ENCODE peak calls at places on chromosomes 1 and 21, in five cellular contexts. One of them, this sample, is unnamed.

GRCh38 chr1:229883504-229884200 is 183.4 kb upstream of the GALNT2 start:
- DNase-seq in A549: no peak
- DNase-seq in adrenal gland: no peak
- DNase-seq in thyroid gland: no peak
- DNase-seq in stomach: no peak
- DNase-seq in this sample: no peak

GRCh38 chr21:34724857-34725195 is 56.0 kb downstream of the CLIC6 start:
- DNase-seq in stomach: no peak
- DNase-seq in thyroid gland: no peak
- DNase-seq in A549: no peak
- DNase-seq in adrenal gland: no peak
- DNase-seq in this sample: no peak

GRCh38 chr21:44438531-44439210 is 16.6 kb upstream of the LRRC3 start:
- DNase-seq in A549: no peak
- DNase-seq in stomach: peak; percentile 81
- DNase-seq in adrenal gland: no peak
- DNase-seq in thyroid gland: peak; percentile 46
- DNase-seq in this sample: peak; percentile 78

GRCh38 chr1:180043785-180044184 is 89.2 kb downstream of the CEP350 start:
- DNase-seq in adrenal gland: no peak
- DNase-seq in thyroid gland: no peak
- DNase-seq in stomach: no peak
- DNase-seq in A549: no peak
- DNase-seq in this sample: no peak

GRCh38 chr1:46725736-46726108 is 6.8 kb upstream of the EFCAB14 start:
- DNase-seq in adrenal gland: no peak
- DNase-seq in thyroid gland: no peak
- DNase-seq in A549: no peak
- DNase-seq in stomach: no peak
- DNase-seq in this sample: no peak

GRCh38 chr1:21292991-21293536 is 2.8 kb upstream of the ECE1 start:
- DNase-seq in stomach: no peak
- DNase-seq in thyroid gland: no peak
- DNase-seq in adrenal gland: no peak
- DNase-seq in A549: no peak
- DNase-seq in this sample: no peak

GRCh38 chr1:114715952-114716303 is 643 bp downstream of the NRAS start:
- DNase-seq in thyroid gland: no peak
- DNase-seq in stomach: no peak
- DNase-seq in A549: no peak
- DNase-seq in adrenal gland: no peak
- DNase-seq in this sample: no peak

GRCh38 chr1:49098866-49099265 is 322.2 kb upstream of the BEND5 start:
- DNase-seq in A549: no peak
- DNase-seq in thyroid gland: no peak
- DNase-seq in adrenal gland: no peak
- DNase-seq in stomach: no peak
- DNase-seq in this sample: no peak

GRCh38 chr1:165747632-165748452 is 20.8 kb downstream of the TMCO1 start:
- DNase-seq in stomach: no peak
- DNase-seq in adrenal gland: no peak
- DNase-seq in A549: no peak
- DNase-seq in thyroid gland: no peak
- DNase-seq in this sample: no peak

GRCh38 chr1:227225715-227226346 is 92.5 kb downstream of the CDC42BPA start:
- DNase-seq in A549: no peak
- DNase-seq in stomach: no peak
- DNase-seq in thyroid gland: peak; percentile 1
- DNase-seq in adrenal gland: no peak
- DNase-seq in this sample: no peak

GRCh38 chr1:10471411-10472219 is 714 bp downstream of the DFFA start:
- DNase-seq in adrenal gland: no peak
- DNase-seq in thyroid gland: no peak
- DNase-seq in A549: no peak
- DNase-seq in stomach: no peak
- DNase-seq in this sample: no peak

GRCh38 chr1:44316231-44316759 is 38.8 kb downstream of the ERI3 start:
- DNase-seq in stomach: no peak
- DNase-seq in thyroid gland: no peak
- DNase-seq in A549: no peak
- DNase-seq in adrenal gland: no peak
- DNase-seq in this sample: no peak

GRCh38 chr1:10765734-10766478 is 30.5 kb downstream of the CASZ1 start:
- DNase-seq in thyroid gland: peak; percentile 75
- DNase-seq in A549: no peak
- DNase-seq in stomach: peak; percentile 87
- DNase-seq in adrenal gland: no peak
- DNase-seq in this sample: peak; percentile 66

GRCh38 chr1:216531308-216532239 is 108.3 kb upstream of the USH2A start:
- DNase-seq in thyroid gland: no peak
- DNase-seq in stomach: no peak
- DNase-seq in adrenal gland: peak; percentile 32
- DNase-seq in A549: no peak
- DNase-seq in this sample: no peak

GRCh38 chr1:63624911-63625310 is 31.7 kb downstream of the PGM1 start:
- DNase-seq in A549: peak; percentile 7
- DNase-seq in stomach: no peak
- DNase-seq in adrenal gland: no peak
- DNase-seq in thyroid gland: no peak
- DNase-seq in this sample: no peak

GRCh38 chr1:227563319-227564201 is at the start of gene ZNF678:
- DNase-seq in thyroid gland: peak; percentile 95
- DNase-seq in adrenal gland: peak; percentile 95
- DNase-seq in stomach: peak; percentile 93
- DNase-seq in A549: peak; percentile 99
- DNase-seq in this sample: peak; percentile 97

GRCh38 chr1:38246955-38247952 is 200.7 kb upstream of the POU3F1 start:
- DNase-seq in adrenal gland: peak; percentile 35
- DNase-seq in thyroid gland: no peak
- DNase-seq in A549: no peak
- DNase-seq in stomach: no peak
- DNase-seq in this sample: no peak

GRCh38 chr1:5658340-5659316 is 333.6 kb downstream of the NPHP4 start:
- DNase-seq in stomach: no peak
- DNase-seq in adrenal gland: no peak
- DNase-seq in A549: no peak
- DNase-seq in thyroid gland: no peak
- DNase-seq in this sample: no peak

GRCh38 chr1:227544067-227544655 is 19.2 kb upstream of the ZNF678 start:
- DNase-seq in A549: no peak
- DNase-seq in thyroid gland: no peak
- DNase-seq in adrenal gland: no peak
- DNase-seq in stomach: no peak
- DNase-seq in this sample: no peak

GRCh38 chr1:70745199-70745598 is 302.4 kb downstream of the PTGER3 start:
- DNase-seq in A549: no peak
- DNase-seq in thyroid gland: no peak
- DNase-seq in stomach: no peak
- DNase-seq in adrenal gland: no peak
- DNase-seq in this sample: no peak

GRCh38 chr1:30752651-30752908 is 5.0 kb downstream of the LAPTM5 start:
- DNase-seq in stomach: no peak
- DNase-seq in A549: no peak
- DNase-seq in thyroid gland: no peak
- DNase-seq in adrenal gland: no peak
- DNase-seq in this sample: no peak

GRCh38 chr1:30750751-30751291 is 6.8 kb downstream of the LAPTM5 start:
- DNase-seq in thyroid gland: no peak
- DNase-seq in adrenal gland: no peak
- DNase-seq in stomach: no peak
- DNase-seq in A549: no peak
- DNase-seq in this sample: no peak

GRCh38 chr1:30749691-30750583 is 7.6 kb downstream of the LAPTM5 start:
- DNase-seq in thyroid gland: no peak
- DNase-seq in A549: no peak
- DNase-seq in adrenal gland: no peak
- DNase-seq in stomach: no peak
- DNase-seq in this sample: no peak

GRCh38 chr1:30753660-30754123 is 3.9 kb downstream of the LAPTM5 start:
- DNase-seq in A549: no peak
- DNase-seq in adrenal gland: no peak
- DNase-seq in stomach: no peak
- DNase-seq in thyroid gland: no peak
- DNase-seq in this sample: no peak

DNA sequence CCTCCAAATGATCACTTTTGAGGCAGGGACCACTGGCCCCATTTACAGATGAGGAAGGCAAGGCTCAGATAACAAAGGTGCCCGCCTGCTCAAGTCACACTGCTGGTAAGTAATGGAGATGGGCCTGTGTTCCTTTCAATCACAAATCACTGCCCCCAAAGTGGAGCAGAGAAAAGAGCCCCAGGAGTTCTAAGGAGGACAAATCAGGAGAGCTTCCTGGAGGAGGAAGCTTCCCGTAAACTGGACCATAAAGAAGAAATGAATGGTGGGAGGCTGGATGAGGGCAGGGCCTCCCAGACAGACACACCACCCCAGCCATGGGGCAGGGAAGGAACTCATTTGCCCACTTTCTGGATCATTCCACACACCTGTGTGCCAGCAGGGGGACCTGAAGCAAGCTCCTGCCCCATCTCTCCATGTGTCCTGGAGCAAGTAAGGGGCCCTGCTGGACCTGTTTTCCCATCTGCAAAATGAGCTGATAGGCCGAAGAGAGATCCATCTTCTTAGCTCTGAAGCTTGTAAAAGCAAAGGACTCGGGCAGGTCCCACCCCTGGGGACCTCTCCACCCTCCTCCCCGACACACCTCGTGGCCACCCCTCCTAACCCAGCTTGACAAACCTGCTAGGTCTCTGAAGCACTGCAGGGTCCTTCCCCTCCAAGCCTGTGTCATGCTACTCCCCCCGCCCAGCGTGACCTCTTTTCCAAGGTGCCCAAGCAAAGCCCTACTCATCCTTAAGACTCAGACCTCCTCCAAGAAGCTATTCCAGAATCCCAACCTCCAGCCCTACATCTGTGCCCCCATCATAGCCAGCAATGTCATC is 5.5 kb downstream of the LAPTM5 start:
- DNase-seq in A549: no peak
- DNase-seq in thyroid gland: no peak
- DNase-seq in stomach: no peak
- DNase-seq in adrenal gland: no peak
- DNase-seq in this sample: no peak
- H3K4me1 ChIP-seq in A549: peaks cover 9% of the 10 kb centered on the region
- H3K4me1 ChIP-seq in thyroid gland: peaks cover 4% of the 10 kb centered on the region
- H3K4me1 ChIP-seq in stomach: peaks cover 59% of the 10 kb centered on the region
- H3K4me1 ChIP-seq in adrenal gland: no peaks in the 10 kb centered on the region
- H3K4me1 ChIP-seq in this sample: no peaks in the 10 kb centered on the region

GRCh38 chr1:92784639-92785500 is at the start of gene EVI5:
- DNase-seq in adrenal gland: peak; percentile 96
- DNase-seq in stomach: peak; percentile 96
- DNase-seq in A549: peak; percentile 77
- DNase-seq in thyroid gland: peak; percentile 96
- DNase-seq in this sample: peak; percentile 96
- TF ChIP-seq POLR2A in adrenal gland: peak; percentile 81
- TF ChIP-seq POLR2A in stomach: no peak
- TF ChIP-seq POLR2A in A549: peak; percentile 77
- TF ChIP-seq POLR2A in thyroid gland: peak; percentile 70
- TF ChIP-seq POLR2A in this sample: peak; percentile 91

DNA sequence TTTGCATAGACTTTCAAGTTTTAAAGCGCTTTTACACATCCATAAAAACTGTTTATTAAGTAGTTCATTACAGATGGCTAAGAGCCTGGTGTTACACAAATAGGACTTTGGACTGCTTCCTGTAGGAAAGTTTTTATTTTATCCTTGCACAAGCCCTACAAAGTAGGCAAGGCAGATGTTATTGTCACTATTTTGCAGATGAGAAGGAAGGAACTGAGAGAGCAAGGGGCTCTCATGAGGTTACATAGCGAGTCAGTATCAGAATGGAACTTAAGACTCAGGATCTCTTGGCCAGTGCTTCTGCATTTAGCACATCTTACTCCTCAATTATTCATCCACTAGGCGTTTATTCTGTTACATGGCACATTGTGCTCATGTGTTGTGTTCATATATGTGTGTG is 2.6 kb upstream of the MAPKAPK2 start:
- DNase-seq in thyroid gland: no peak
- DNase-seq in adrenal gland: no peak
- DNase-seq in A549: no peak
- DNase-seq in stomach: no peak
- DNase-seq in this sample: no peak
- H3K4me1 ChIP-seq in thyroid gland: peaks cover 12% of the 10 kb centered on the region
- H3K4me1 ChIP-seq in adrenal gland: peaks cover 6% of the 10 kb centered on the region
- H3K4me1 ChIP-seq in A549: peaks cover 12% of the 10 kb centered on the region
- H3K4me1 ChIP-seq in stomach: peaks cover 16% of the 10 kb centered on the region
- H3K4me1 ChIP-seq in this sample: peaks cover 15% of the 10 kb centered on the region

GRCh38 chr1:150563340-150564038 is 14.3 kb downstream of the ADAMTSL4 start:
- DNase-seq in thyroid gland: peak; percentile 96
- DNase-seq in stomach: peak; percentile 90
- DNase-seq in A549: no peak
- DNase-seq in adrenal gland: peak; percentile 69
- DNase-seq in this sample: peak; percentile 79

GRCh38 chr1:150561830-150562367 is 12.7 kb downstream of the ADAMTSL4 start:
- DNase-seq in thyroid gland: peak; percentile 95
- DNase-seq in adrenal gland: peak; percentile 97
- DNase-seq in stomach: peak; percentile 95
- DNase-seq in A549: peak; percentile 86
- DNase-seq in this sample: peak; percentile 97

GRCh38 chr1:150566589-150567340 is 12.6 kb downstream of the MCL1 start:
- DNase-seq in adrenal gland: no peak
- DNase-seq in A549: no peak
- DNase-seq in stomach: no peak
- DNase-seq in thyroid gland: no peak
- DNase-seq in this sample: no peak

GRCh38 chr1:150562384-150563339 is 13.5 kb downstream of the ADAMTSL4 start:
- DNase-seq in thyroid gland: peak; percentile 48
- DNase-seq in A549: no peak
- DNase-seq in adrenal gland: peak; percentile 66
- DNase-seq in stomach: peak; percentile 51
- DNase-seq in this sample: peak; percentile 43

DNA sequence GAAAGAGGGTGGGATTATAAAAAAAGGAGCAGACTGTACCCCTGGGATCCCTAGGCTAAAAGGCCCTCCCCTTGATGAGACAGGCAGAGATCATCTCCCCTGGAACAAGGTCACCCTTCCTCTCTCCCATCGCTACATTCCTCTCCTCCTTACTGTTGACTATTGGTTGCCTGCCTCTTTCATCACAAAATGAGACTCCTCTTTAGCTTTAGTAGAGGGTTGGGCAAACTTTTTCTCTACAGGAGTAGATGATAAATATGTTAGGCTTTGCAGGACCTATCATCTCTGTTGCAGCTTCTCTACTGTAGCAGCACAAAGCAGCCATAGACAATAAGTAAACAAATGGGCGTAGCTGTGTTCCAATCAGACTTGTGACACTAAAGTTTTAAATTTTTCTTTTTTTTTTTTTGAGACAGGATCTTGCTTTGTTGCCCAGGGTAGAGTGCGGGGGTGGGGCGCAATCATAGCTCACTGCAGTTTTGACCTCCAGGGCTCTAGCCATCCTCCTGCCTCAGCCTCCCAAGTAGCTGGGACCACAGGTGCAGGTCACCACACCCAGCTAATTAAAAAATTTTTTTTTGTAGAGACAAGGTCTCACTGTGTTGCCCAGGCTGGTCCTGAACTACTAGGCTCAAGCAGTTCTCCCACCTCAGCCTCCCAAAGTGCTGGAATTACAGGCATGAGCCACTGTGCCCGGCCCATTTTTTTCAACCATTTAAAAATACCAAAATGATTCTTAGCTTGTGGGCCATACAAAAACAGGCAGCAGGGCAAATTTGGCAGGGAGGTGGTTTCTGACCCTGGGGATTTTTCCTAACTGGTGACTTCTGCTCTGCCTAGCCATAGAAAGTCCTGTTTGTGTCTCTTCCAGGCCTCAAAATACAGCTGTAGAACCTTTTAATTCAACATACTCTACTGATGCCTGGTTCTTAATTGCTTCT is 15.1 kb downstream of the MCL1 start:
- DNase-seq in stomach: no peak
- DNase-seq in A549: no peak
- DNase-seq in adrenal gland: no peak
- DNase-seq in thyroid gland: no peak
- DNase-seq in this sample: peak; percentile 44
- TF ChIP-seq POLR2A in stomach: no peak
- TF ChIP-seq POLR2A in A549: no peak
- TF ChIP-seq POLR2A in adrenal gland: no peak
- TF ChIP-seq POLR2A in thyroid gland: no peak
- TF ChIP-seq POLR2A in this sample: no peak

This sample was measured in body of pancreas.